ENCODE peak calls at places on chromosomes 11 and 22, in four cellular contexts. One of them, this sample, is unnamed. For H3K27me3, H3K4me1 and H3K79me2, the result is how much of the 10 kb centered on the place peaks cover.

GRCh38 chr11:96213500-96213899 is 129.5 kb downstream of the MAML2 start:
- DNase-seq in endothelial cell of umbilical vein: peak
- DNase-seq in mesendoderm: peak
- DNase-seq in neural progenitor cell: no peak
- DNase-seq in this sample: peak

GRCh38 chr22:44544523-44545433 is 46.7 kb upstream of the RTL6 start:
- DNase-seq in endothelial cell of umbilical vein: no peak
- DNase-seq in neural progenitor cell: no peak
- DNase-seq in mesendoderm: no peak
- DNase-seq in this sample: no peak

GRCh38 chr22:32475428-32476010 is 908 bp downstream of the FBXO7 start:
- DNase-seq in endothelial cell of umbilical vein: peak
- DNase-seq in neural progenitor cell: peak
- DNase-seq in mesendoderm: peak
- DNase-seq in this sample: peak

GRCh38 chr11:71062199-71062598 is 190.2 kb downstream of the SHANK2 start:
- DNase-seq in neural progenitor cell: no peak
- DNase-seq in endothelial cell of umbilical vein: no peak
- DNase-seq in mesendoderm: no peak
- DNase-seq in this sample: no peak

GRCh38 chr11:34308049-34308692 is 49.6 kb downstream of the ABTB2 start:
- DNase-seq in mesendoderm: peak
- DNase-seq in endothelial cell of umbilical vein: no peak
- DNase-seq in neural progenitor cell: no peak
- DNase-seq in this sample: no peak

GRCh38 chr11:114135737-114136151 is 76.2 kb downstream of the ZBTB16 start:
- DNase-seq in mesendoderm: peak
- DNase-seq in endothelial cell of umbilical vein: no peak
- DNase-seq in neural progenitor cell: peak
- DNase-seq in this sample: peak

GRCh38 chr11:76164081-76164480 is 42.2 kb downstream of the WNT11 start:
- DNase-seq in endothelial cell of umbilical vein: no peak
- DNase-seq in neural progenitor cell: no peak
- DNase-seq in mesendoderm: no peak
- DNase-seq in this sample: no peak

GRCh38 chr11:70481625-70482528 is 83.5 kb downstream of the CTTN start:
- DNase-seq in mesendoderm: no peak
- DNase-seq in endothelial cell of umbilical vein: no peak
- DNase-seq in neural progenitor cell: no peak
- DNase-seq in this sample: peak

GRCh38 chr11:18650859-18651557 is 16.9 kb upstream of the SPTY2D1 start:
- DNase-seq in endothelial cell of umbilical vein: peak
- DNase-seq in neural progenitor cell: peak
- DNase-seq in mesendoderm: peak
- DNase-seq in this sample: peak

GRCh38 chr11:61007383-61007970 is 36.0 kb downstream of the CD6 start:
- DNase-seq in neural progenitor cell: peak
- DNase-seq in endothelial cell of umbilical vein: no peak
- DNase-seq in mesendoderm: peak
- DNase-seq in this sample: no peak

GRCh38 chr22:49436056-49436455 is 391.6 kb downstream of the BRD1 start:
- DNase-seq in neural progenitor cell: no peak
- DNase-seq in mesendoderm: no peak
- DNase-seq in endothelial cell of umbilical vein: no peak
- DNase-seq in this sample: no peak

GRCh38 chr22:45290410-45290936 is 5.7 kb downstream of the UPK3A start:
- DNase-seq in neural progenitor cell: peak
- DNase-seq in endothelial cell of umbilical vein: no peak
- DNase-seq in mesendoderm: peak
- DNase-seq in this sample: peak

GRCh38 chr11:89458646-89459045 is 32.5 kb downstream of the NOX4 start:
- DNase-seq in mesendoderm: no peak
- DNase-seq in neural progenitor cell: no peak
- DNase-seq in endothelial cell of umbilical vein: no peak
- DNase-seq in this sample: peak

GRCh38 chr11:69424748-69425147 is 56.7 kb upstream of the LINC01488 start:
- DNase-seq in neural progenitor cell: no peak
- DNase-seq in mesendoderm: no peak
- DNase-seq in endothelial cell of umbilical vein: no peak
- DNase-seq in this sample: no peak

GRCh38 chr11:69498614-69499175 is 17.2 kb downstream of the LINC01488 start:
- DNase-seq in mesendoderm: no peak
- DNase-seq in endothelial cell of umbilical vein: no peak
- DNase-seq in neural progenitor cell: no peak
- DNase-seq in this sample: no peak

GRCh38 chr11:15059132-15059531 is 14.3 kb upstream of the CALCB start:
- DNase-seq in endothelial cell of umbilical vein: no peak
- DNase-seq in neural progenitor cell: no peak
- DNase-seq in mesendoderm: no peak
- DNase-seq in this sample: no peak

GRCh38 chr22:16824718-16825687 is at the start of gene XKR3:
- DNase-seq in mesendoderm: peak
- DNase-seq in endothelial cell of umbilical vein: no peak
- DNase-seq in neural progenitor cell: no peak
- DNase-seq in this sample: no peak

GRCh38 chr22:23220485-23221350 is 40.4 kb downstream of the BCR start:
- DNase-seq in neural progenitor cell: no peak
- DNase-seq in mesendoderm: no peak
- DNase-seq in endothelial cell of umbilical vein: peak
- DNase-seq in this sample: peak

GRCh38 chr11:49221112-49221511 is 12.7 kb upstream of the FOLH1 start:
- DNase-seq in neural progenitor cell: no peak
- DNase-seq in endothelial cell of umbilical vein: no peak
- DNase-seq in mesendoderm: no peak
- DNase-seq in this sample: no peak

GRCh38 chr22:20128902-20129746 is 2.5 kb upstream of the ZDHHC8 start:
- DNase-seq in endothelial cell of umbilical vein: peak
- DNase-seq in mesendoderm: peak
- DNase-seq in neural progenitor cell: peak
- DNase-seq in this sample: peak

GRCh38 chr22:47201996-47202818 is 439.8 kb downstream of the TBC1D22A start:
- DNase-seq in mesendoderm: no peak
- DNase-seq in neural progenitor cell: no peak
- DNase-seq in endothelial cell of umbilical vein: no peak
- DNase-seq in this sample: no peak

GRCh38 chr11:113876074-113876797 is 864 bp upstream of the USP28 start:
- DNase-seq in mesendoderm: no peak
- DNase-seq in endothelial cell of umbilical vein: no peak
- DNase-seq in neural progenitor cell: no peak
- DNase-seq in this sample: no peak

GRCh38 chr11:35114901-35115687 is 23.9 kb upstream of the CD44 start:
- DNase-seq in mesendoderm: no peak
- DNase-seq in endothelial cell of umbilical vein: no peak
- DNase-seq in neural progenitor cell: peak
- DNase-seq in this sample: no peak

GRCh38 chr22:17264321-17265052 is 45.3 kb upstream of the ADA2 start:
- DNase-seq in neural progenitor cell: peak
- DNase-seq in endothelial cell of umbilical vein: no peak
- DNase-seq in mesendoderm: peak
- DNase-seq in this sample: peak

GRCh38 chr11:93902921-93903320 is 52.5 kb upstream of the VSTM5 start:
- DNase-seq in endothelial cell of umbilical vein: no peak
- DNase-seq in neural progenitor cell: no peak
- DNase-seq in mesendoderm: no peak
- DNase-seq in this sample: no peak

GRCh38 chr11:35997908-35998307 is 54.0 kb downstream of the LDLRAD3 start:
- DNase-seq in endothelial cell of umbilical vein: no peak
- DNase-seq in neural progenitor cell: no peak
- DNase-seq in mesendoderm: no peak
- DNase-seq in this sample: no peak

GRCh38 chr11:24645563-24645962 is 148.7 kb downstream of the LUZP2 start:
- DNase-seq in mesendoderm: no peak
- DNase-seq in endothelial cell of umbilical vein: no peak
- DNase-seq in neural progenitor cell: no peak
- DNase-seq in this sample: no peak

GRCh38 chr22:17910561-17911311 is 113.6 kb downstream of the MICAL3 start:
- DNase-seq in mesendoderm: peak
- DNase-seq in neural progenitor cell: peak
- DNase-seq in endothelial cell of umbilical vein: peak
- DNase-seq in this sample: peak

GRCh38 chr22:31044262-31044861 is 36.8 kb upstream of the SMTN start:
- DNase-seq in endothelial cell of umbilical vein: no peak
- DNase-seq in mesendoderm: no peak
- DNase-seq in neural progenitor cell: no peak
- DNase-seq in this sample: peak

GRCh38 chr11:117230286-117230961 is 1.4 kb downstream of the PCSK7 start:
- DNase-seq in endothelial cell of umbilical vein: no peak
- DNase-seq in neural progenitor cell: no peak
- DNase-seq in mesendoderm: no peak
- DNase-seq in this sample: peak

GRCh38 chr11:66951927-66952337 is 6.3 kb downstream of the PC start:
- DNase-seq in mesendoderm: no peak
- DNase-seq in endothelial cell of umbilical vein: peak
- DNase-seq in neural progenitor cell: no peak
- DNase-seq in this sample: no peak

GRCh38 chr11:16226245-16226644 is 130.1 kb downstream of the SOX6 start:
- DNase-seq in endothelial cell of umbilical vein: peak
- DNase-seq in mesendoderm: no peak
- DNase-seq in neural progenitor cell: no peak
- DNase-seq in this sample: peak

GRCh38 chr11:70866834-70867233 is 385.5 kb downstream of the SHANK2 start:
- DNase-seq in mesendoderm: no peak
- DNase-seq in neural progenitor cell: no peak
- DNase-seq in endothelial cell of umbilical vein: no peak
- DNase-seq in this sample: no peak

GRCh38 chr11:28086569-28086968 is 21.4 kb downstream of the KIF18A start:
- DNase-seq in mesendoderm: no peak
- DNase-seq in neural progenitor cell: no peak
- DNase-seq in endothelial cell of umbilical vein: peak
- DNase-seq in this sample: peak

DNA sequence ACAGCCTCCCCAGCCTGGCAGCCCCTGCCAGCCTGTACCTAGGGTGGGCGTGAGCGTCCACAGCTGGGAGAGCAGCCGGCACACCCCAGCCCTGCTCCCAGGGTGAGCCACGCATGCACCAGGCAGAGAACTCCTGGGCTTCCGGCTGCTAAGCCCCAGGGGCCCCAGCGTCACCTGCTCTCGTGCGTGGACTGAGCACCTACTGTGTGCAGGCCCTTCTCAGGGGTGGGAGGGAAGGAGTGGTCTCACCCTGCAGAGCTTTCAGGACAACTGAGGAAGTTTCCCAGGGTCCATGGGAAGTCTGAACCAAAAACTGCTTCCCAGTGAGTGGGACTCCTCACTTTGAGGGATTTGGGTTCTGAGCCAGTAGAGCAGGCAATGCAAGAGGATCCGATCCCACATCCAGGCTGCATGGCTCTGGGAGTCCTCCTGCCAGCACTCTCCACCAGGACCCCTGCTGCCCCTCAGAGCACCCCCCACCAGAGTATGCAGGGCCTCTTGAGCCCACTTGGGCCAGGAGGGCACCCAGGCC is 47.1 kb upstream of the PRODH start:
- DNase-seq in neural progenitor cell: no peak
- DNase-seq in endothelial cell of umbilical vein: no peak
- DNase-seq in mesendoderm: no peak
- DNase-seq in this sample: no peak
- H3K27me3 ChIP-seq in neural progenitor cell: under half
- H3K27me3 ChIP-seq in endothelial cell of umbilical vein: under half
- H3K27me3 ChIP-seq in mesendoderm: under half
- H3K27me3 ChIP-seq in this sample: under half

GRCh38 chr11:72226701-72227100 is 2.1 kb downstream of the INPPL1 start:
- DNase-seq in endothelial cell of umbilical vein: no peak
- DNase-seq in neural progenitor cell: no peak
- DNase-seq in mesendoderm: no peak
- DNase-seq in this sample: no peak

GRCh38 chr11:72229336-72229924 is 4.9 kb downstream of the INPPL1 start:
- DNase-seq in endothelial cell of umbilical vein: no peak
- DNase-seq in mesendoderm: no peak
- DNase-seq in neural progenitor cell: no peak
- DNase-seq in this sample: no peak

GRCh38 chr11:72228844-72229231 is 4.3 kb downstream of the INPPL1 start:
- DNase-seq in mesendoderm: no peak
- DNase-seq in endothelial cell of umbilical vein: no peak
- DNase-seq in neural progenitor cell: no peak
- DNase-seq in this sample: no peak

GRCh38 chr11:72227316-72228228 is 3.0 kb downstream of the INPPL1 start:
- DNase-seq in endothelial cell of umbilical vein: no peak
- DNase-seq in mesendoderm: no peak
- DNase-seq in neural progenitor cell: no peak
- DNase-seq in this sample: peak

DNA sequence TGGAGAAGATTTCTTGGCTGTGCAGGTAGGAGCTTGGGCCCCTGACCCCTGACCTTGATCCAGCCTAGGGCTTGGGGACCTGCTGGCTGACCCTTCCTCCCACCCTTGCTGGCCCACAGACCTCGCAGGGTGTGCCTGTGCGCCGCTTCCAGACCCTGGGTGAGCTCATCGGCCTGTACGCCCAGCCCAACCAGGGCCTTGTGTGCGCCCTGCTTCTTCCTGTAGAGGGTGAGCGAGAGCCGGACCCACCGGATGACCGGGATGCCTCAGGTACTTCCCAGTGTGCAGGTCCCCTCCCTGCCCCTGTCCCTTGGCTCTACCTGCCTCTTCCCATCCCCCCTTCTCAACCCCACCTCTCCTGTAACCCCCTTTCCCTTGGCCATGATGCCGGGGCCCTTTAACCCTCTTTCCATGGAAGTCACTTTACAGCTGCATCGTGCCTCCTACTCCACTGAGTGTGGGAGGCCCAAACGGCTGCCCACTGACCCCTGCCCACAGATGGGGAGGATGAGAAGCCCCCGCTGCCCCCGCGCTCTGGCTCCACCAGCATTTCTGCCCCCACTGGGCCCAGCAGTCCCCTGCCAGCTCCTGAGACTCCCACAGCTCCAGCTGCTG is 3.8 kb downstream of the INPPL1 start:
- DNase-seq in endothelial cell of umbilical vein: no peak
- DNase-seq in mesendoderm: no peak
- DNase-seq in neural progenitor cell: no peak
- DNase-seq in this sample: no peak
- H3K4me1 ChIP-seq in endothelial cell of umbilical vein: under half
- H3K4me1 ChIP-seq in mesendoderm: under half
- H3K4me1 ChIP-seq in neural progenitor cell: under half
- H3K4me1 ChIP-seq in this sample: under half

GRCh38 chr22:36349726-36350125 is 38.0 kb downstream of the MYH9 start:
- DNase-seq in neural progenitor cell: no peak
- DNase-seq in endothelial cell of umbilical vein: peak
- DNase-seq in mesendoderm: no peak
- DNase-seq in this sample: no peak
- H3K79me2 ChIP-seq in neural progenitor cell: half or more
- H3K79me2 ChIP-seq in endothelial cell of umbilical vein: half or more
- H3K79me2 ChIP-seq in mesendoderm: half or more
- H3K79me2 ChIP-seq in this sample: half or more

GRCh38 chr11:103585401-103585800 is 451.0 kb upstream of the DDI1 start:
- DNase-seq in mesendoderm: no peak
- DNase-seq in neural progenitor cell: no peak
- DNase-seq in endothelial cell of umbilical vein: no peak
- DNase-seq in this sample: no peak
- H3K27me3 ChIP-seq in mesendoderm: under half
- H3K27me3 ChIP-seq in neural progenitor cell: under half
- H3K27me3 ChIP-seq in endothelial cell of umbilical vein: under half
- H3K27me3 ChIP-seq in this sample: under half

GRCh38 chr11:62712413-62712812 is 4.9 kb downstream of the GNG3 start:
- DNase-seq in neural progenitor cell: no peak
- DNase-seq in endothelial cell of umbilical vein: no peak
- DNase-seq in mesendoderm: no peak
- DNase-seq in this sample: no peak
- H3K4me1 ChIP-seq in neural progenitor cell: under half
- H3K4me1 ChIP-seq in endothelial cell of umbilical vein: under half
- H3K4me1 ChIP-seq in mesendoderm: under half
- H3K4me1 ChIP-seq in this sample: under half

This sample was measured in fibroblast of lung.